ENCODE peak calls at places on chromosomes 7 and 10, in ten cellular contexts. One of them, this sample, is unnamed.

GRCh38 chr10:32972929-32973328 is 14.9 kb upstream of the ITGB1 start:
- DNase-seq in GM23338: no peak
- DNase-seq in transverse colon: no peak
- DNase-seq in GM12865: peak; percentile 23
- DNase-seq in neural progenitor cell: no peak
- DNase-seq in RWPE2: no peak
- DNase-seq in ascending aorta: no peak
- DNase-seq in fibroblast of mammary gland: no peak
- DNase-seq in fibroblast of lung: peak; percentile 56
- DNase-seq in heart right ventricle: no peak
- DNase-seq in this sample: no peak

GRCh38 chr10:33559105-33559504 is 224.6 kb upstream of the NRP1 start:
- DNase-seq in RWPE2: no peak
- DNase-seq in ascending aorta: no peak
- DNase-seq in fibroblast of lung: peak; percentile 98
- DNase-seq in heart right ventricle: no peak
- DNase-seq in GM23338: no peak
- DNase-seq in GM12865: peak; percentile 40
- DNase-seq in fibroblast of mammary gland: peak; percentile 96
- DNase-seq in transverse colon: no peak
- DNase-seq in neural progenitor cell: no peak
- DNase-seq in this sample: no peak

GRCh38 chr7:147803625-147804024 is 786.9 kb upstream of the C7orf33 start:
- DNase-seq in neural progenitor cell: peak; percentile 74
- DNase-seq in heart right ventricle: no peak
- DNase-seq in transverse colon: no peak
- DNase-seq in GM23338: no peak
- DNase-seq in GM12865: no peak
- DNase-seq in fibroblast of mammary gland: no peak
- DNase-seq in fibroblast of lung: no peak
- DNase-seq in ascending aorta: no peak
- DNase-seq in RWPE2: no peak
- DNase-seq in this sample: no peak

GRCh38 chr7:6160191-6160623 is 112.2 kb downstream of the CYTH3 start:
- DNase-seq in transverse colon: peak; percentile 44
- DNase-seq in ascending aorta: peak; percentile 84
- DNase-seq in RWPE2: no peak
- DNase-seq in heart right ventricle: peak; percentile 70
- DNase-seq in fibroblast of mammary gland: peak; percentile 84
- DNase-seq in fibroblast of lung: peak; percentile 58
- DNase-seq in neural progenitor cell: peak; percentile 80
- DNase-seq in GM23338: peak; percentile 83
- DNase-seq in GM12865: no peak
- DNase-seq in this sample: peak; percentile 16

GRCh38 chr10:15703944-15704580 is 15.7 kb downstream of the ITGA8 start:
- DNase-seq in fibroblast of mammary gland: no peak
- DNase-seq in neural progenitor cell: no peak
- DNase-seq in transverse colon: no peak
- DNase-seq in ascending aorta: no peak
- DNase-seq in GM12865: no peak
- DNase-seq in GM23338: no peak
- DNase-seq in RWPE2: no peak
- DNase-seq in heart right ventricle: no peak
- DNase-seq in fibroblast of lung: no peak
- DNase-seq in this sample: no peak

GRCh38 chr7:152313879-152314604 is 121.8 kb downstream of the KMT2C start:
- DNase-seq in ascending aorta: no peak
- DNase-seq in GM23338: no peak
- DNase-seq in RWPE2: no peak
- DNase-seq in fibroblast of mammary gland: peak; percentile 83
- DNase-seq in GM12865: peak; percentile 7
- DNase-seq in heart right ventricle: peak; percentile 62
- DNase-seq in transverse colon: no peak
- DNase-seq in neural progenitor cell: no peak
- DNase-seq in fibroblast of lung: peak; percentile 94
- DNase-seq in this sample: peak; percentile 17

GRCh38 chr7:80591654-80592053 is 46.8 kb upstream of the CD36 start:
- DNase-seq in GM23338: no peak
- DNase-seq in fibroblast of lung: no peak
- DNase-seq in RWPE2: no peak
- DNase-seq in neural progenitor cell: no peak
- DNase-seq in transverse colon: no peak
- DNase-seq in heart right ventricle: no peak
- DNase-seq in GM12865: no peak
- DNase-seq in fibroblast of mammary gland: no peak
- DNase-seq in ascending aorta: no peak
- DNase-seq in this sample: no peak

GRCh38 chr10:132138596-132138995 is 48.2 kb upstream of the DPYSL4 start:
- DNase-seq in GM23338: no peak
- DNase-seq in fibroblast of lung: no peak
- DNase-seq in neural progenitor cell: no peak
- DNase-seq in GM12865: no peak
- DNase-seq in ascending aorta: no peak
- DNase-seq in heart right ventricle: no peak
- DNase-seq in RWPE2: no peak
- DNase-seq in transverse colon: no peak
- DNase-seq in fibroblast of mammary gland: no peak
- DNase-seq in this sample: no peak

GRCh38 chr10:15324611-15325010 is 46.5 kb downstream of the FAM171A1 start:
- DNase-seq in transverse colon: no peak
- DNase-seq in fibroblast of lung: peak; percentile 83
- DNase-seq in GM12865: no peak
- DNase-seq in RWPE2: no peak
- DNase-seq in fibroblast of mammary gland: peak; percentile 58
- DNase-seq in neural progenitor cell: no peak
- DNase-seq in GM23338: no peak
- DNase-seq in heart right ventricle: no peak
- DNase-seq in ascending aorta: no peak
- DNase-seq in this sample: no peak

GRCh38 chr10:75612904-75613684 is 181.7 kb downstream of the LRMDA start:
- DNase-seq in fibroblast of lung: peak; percentile 85
- DNase-seq in neural progenitor cell: no peak
- DNase-seq in GM12865: peak; percentile 68
- DNase-seq in fibroblast of mammary gland: peak; percentile 82
- DNase-seq in transverse colon: no peak
- DNase-seq in heart right ventricle: peak; percentile 9
- DNase-seq in GM23338: no peak
- DNase-seq in ascending aorta: no peak
- DNase-seq in RWPE2: no peak
- DNase-seq in this sample: no peak

GRCh38 chr10:110226555-110226925 is 19.1 kb downstream of the MXI1 start:
- DNase-seq in ascending aorta: peak; percentile 94
- DNase-seq in GM12865: peak; percentile 95
- DNase-seq in transverse colon: peak; percentile 94
- DNase-seq in heart right ventricle: peak; percentile 93
- DNase-seq in fibroblast of lung: peak; percentile 94
- DNase-seq in RWPE2: peak; percentile 81
- DNase-seq in GM23338: peak; percentile 94
- DNase-seq in neural progenitor cell: peak; percentile 93
- DNase-seq in fibroblast of mammary gland: peak; percentile 89
- DNase-seq in this sample: no peak

GRCh38 chr7:157431951-157432540 is 95.2 kb downstream of the DNAJB6 start:
- DNase-seq in ascending aorta: no peak
- DNase-seq in GM23338: no peak
- DNase-seq in heart right ventricle: no peak
- DNase-seq in RWPE2: peak; percentile 38
- DNase-seq in fibroblast of lung: no peak
- DNase-seq in neural progenitor cell: no peak
- DNase-seq in GM12865: no peak
- DNase-seq in fibroblast of mammary gland: no peak
- DNase-seq in transverse colon: no peak
- DNase-seq in this sample: no peak

GRCh38 chr7:7595451-7595850 is 28.8 kb downstream of the MIOS start:
- DNase-seq in GM12865: no peak
- DNase-seq in transverse colon: no peak
- DNase-seq in heart right ventricle: no peak
- DNase-seq in GM23338: no peak
- DNase-seq in fibroblast of mammary gland: peak; percentile 26
- DNase-seq in neural progenitor cell: no peak
- DNase-seq in RWPE2: no peak
- DNase-seq in fibroblast of lung: peak; percentile 7
- DNase-seq in ascending aorta: no peak
- DNase-seq in this sample: no peak

GRCh38 chr7:79359827-79360226 is 93.6 kb downstream of the MAGI2 start:
- DNase-seq in transverse colon: no peak
- DNase-seq in ascending aorta: no peak
- DNase-seq in heart right ventricle: no peak
- DNase-seq in GM12865: no peak
- DNase-seq in RWPE2: no peak
- DNase-seq in GM23338: no peak
- DNase-seq in neural progenitor cell: no peak
- DNase-seq in fibroblast of mammary gland: no peak
- DNase-seq in fibroblast of lung: no peak
- DNase-seq in this sample: no peak

GRCh38 chr10:123021517-123021916 is 12.7 kb downstream of the ACADSB start:
- DNase-seq in RWPE2: no peak
- DNase-seq in neural progenitor cell: no peak
- DNase-seq in fibroblast of mammary gland: peak; percentile 22
- DNase-seq in ascending aorta: no peak
- DNase-seq in heart right ventricle: no peak
- DNase-seq in transverse colon: no peak
- DNase-seq in GM23338: no peak
- DNase-seq in fibroblast of lung: no peak
- DNase-seq in GM12865: peak; percentile 14
- DNase-seq in this sample: no peak

GRCh38 chr10:93333278-93333978 is 148.7 kb downstream of the MYOF start:
- DNase-seq in heart right ventricle: no peak
- DNase-seq in fibroblast of lung: peak; percentile 59
- DNase-seq in ascending aorta: no peak
- DNase-seq in transverse colon: no peak
- DNase-seq in GM12865: no peak
- DNase-seq in GM23338: peak; percentile 60
- DNase-seq in neural progenitor cell: peak; percentile 69
- DNase-seq in fibroblast of mammary gland: no peak
- DNase-seq in RWPE2: no peak
- DNase-seq in this sample: no peak

GRCh38 chr7:98240961-98241673 is 10.9 kb downstream of the TECPR1 start:
- DNase-seq in neural progenitor cell: peak; percentile 78
- DNase-seq in GM12865: peak; percentile 71
- DNase-seq in transverse colon: peak; percentile 41
- DNase-seq in heart right ventricle: peak; percentile 31
- DNase-seq in fibroblast of lung: peak; percentile 21
- DNase-seq in ascending aorta: no peak
- DNase-seq in RWPE2: no peak
- DNase-seq in GM23338: peak; percentile 80
- DNase-seq in fibroblast of mammary gland: peak; percentile 40
- DNase-seq in this sample: no peak
- TF ChIP-seq CTCF in neural progenitor cell: peak; percentile 89
- TF ChIP-seq CTCF in GM12865: peak; percentile 90
- TF ChIP-seq CTCF in transverse colon: peak; percentile 57
- TF ChIP-seq CTCF in heart right ventricle: peak; percentile 55
- TF ChIP-seq CTCF in fibroblast of lung: peak; percentile 74
- TF ChIP-seq CTCF in ascending aorta: peak; percentile 42
- TF ChIP-seq CTCF in RWPE2: peak; percentile 51
- TF ChIP-seq CTCF in GM23338: peak; percentile 84
- TF ChIP-seq CTCF in fibroblast of mammary gland: peak; percentile 72
- TF ChIP-seq CTCF in this sample: peak; percentile 79

GRCh38 chr7:54933610-54934009 is 85.2 kb upstream of the EGFR start:
- DNase-seq in RWPE2: no peak
- DNase-seq in GM12865: no peak
- DNase-seq in GM23338: no peak
- DNase-seq in ascending aorta: no peak
- DNase-seq in fibroblast of lung: no peak
- DNase-seq in fibroblast of mammary gland: no peak
- DNase-seq in heart right ventricle: no peak
- DNase-seq in transverse colon: no peak
- DNase-seq in neural progenitor cell: no peak
- DNase-seq in this sample: no peak

GRCh38 chr7:54931532-54931931 is 87.3 kb upstream of the EGFR start:
- DNase-seq in GM23338: no peak
- DNase-seq in RWPE2: no peak
- DNase-seq in fibroblast of lung: no peak
- DNase-seq in fibroblast of mammary gland: no peak
- DNase-seq in transverse colon: no peak
- DNase-seq in neural progenitor cell: no peak
- DNase-seq in ascending aorta: no peak
- DNase-seq in heart right ventricle: no peak
- DNase-seq in GM12865: no peak
- DNase-seq in this sample: no peak

GRCh38 chr7:54932818-54933543 is 85.8 kb upstream of the EGFR start:
- DNase-seq in neural progenitor cell: peak; percentile 82
- DNase-seq in RWPE2: no peak
- DNase-seq in fibroblast of mammary gland: peak; percentile 58
- DNase-seq in ascending aorta: peak; percentile 78
- DNase-seq in GM23338: peak; percentile 81
- DNase-seq in GM12865: no peak
- DNase-seq in fibroblast of lung: peak; percentile 80
- DNase-seq in heart right ventricle: peak; percentile 54
- DNase-seq in transverse colon: peak; percentile 63
- DNase-seq in this sample: no peak
- H3K4me3 ChIP-seq in neural progenitor cell: peak overlapping the region; percentile 45
- H3K4me3 ChIP-seq in RWPE2: peak overlapping the region; percentile 16
- H3K4me3 ChIP-seq in fibroblast of mammary gland: peak overlapping the region; percentile 46
- H3K4me3 ChIP-seq in ascending aorta: peak overlapping the region; percentile 63
- H3K4me3 ChIP-seq in GM23338: peak overlapping the region; percentile 64
- H3K4me3 ChIP-seq in GM12865: no peak overlapping the region
- H3K4me3 ChIP-seq in fibroblast of lung: peak overlapping the region; percentile 23
- H3K4me3 ChIP-seq in heart right ventricle: peak overlapping the region; percentile 54
- H3K4me3 ChIP-seq in transverse colon: peak overlapping the region; percentile 29
- H3K4me3 ChIP-seq in this sample: peak overlapping the region; percentile 51

DNA sequence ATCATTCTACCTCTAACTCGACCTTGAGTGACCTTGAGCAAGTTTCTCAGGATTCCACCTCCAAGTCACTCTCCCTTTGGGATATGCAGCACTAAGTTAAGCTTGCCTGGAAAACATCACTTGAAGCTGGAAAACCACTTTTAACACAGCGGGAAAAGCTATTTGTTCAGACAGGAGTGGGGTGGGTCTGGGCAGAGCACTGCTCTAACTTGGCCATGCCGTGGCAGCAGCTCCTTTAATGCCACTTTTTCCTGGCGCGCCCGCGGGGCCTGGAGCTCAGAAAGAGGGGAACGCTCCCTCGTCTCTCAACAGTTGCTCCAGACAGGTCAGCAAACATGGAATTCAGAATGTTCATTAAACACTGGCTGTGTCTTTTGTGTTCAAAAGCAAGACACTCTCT is 35.4 kb downstream of the EGFR start:
- DNase-seq in GM23338: no peak
- DNase-seq in fibroblast of mammary gland: no peak
- DNase-seq in heart right ventricle: no peak
- DNase-seq in neural progenitor cell: no peak
- DNase-seq in RWPE2: no peak
- DNase-seq in ascending aorta: peak; percentile 73
- DNase-seq in GM12865: no peak
- DNase-seq in fibroblast of lung: no peak
- DNase-seq in transverse colon: no peak
- DNase-seq in this sample: no peak
- TF ChIP-seq CTCF in GM23338: no peak
- TF ChIP-seq CTCF in fibroblast of mammary gland: no peak
- TF ChIP-seq CTCF in heart right ventricle: no peak
- TF ChIP-seq CTCF in neural progenitor cell: no peak
- TF ChIP-seq CTCF in RWPE2: no peak
- TF ChIP-seq CTCF in ascending aorta: peak; percentile 22
- TF ChIP-seq CTCF in GM12865: no peak
- TF ChIP-seq CTCF in fibroblast of lung: no peak
- TF ChIP-seq CTCF in transverse colon: no peak
- TF ChIP-seq CTCF in this sample: no peak

DNA sequence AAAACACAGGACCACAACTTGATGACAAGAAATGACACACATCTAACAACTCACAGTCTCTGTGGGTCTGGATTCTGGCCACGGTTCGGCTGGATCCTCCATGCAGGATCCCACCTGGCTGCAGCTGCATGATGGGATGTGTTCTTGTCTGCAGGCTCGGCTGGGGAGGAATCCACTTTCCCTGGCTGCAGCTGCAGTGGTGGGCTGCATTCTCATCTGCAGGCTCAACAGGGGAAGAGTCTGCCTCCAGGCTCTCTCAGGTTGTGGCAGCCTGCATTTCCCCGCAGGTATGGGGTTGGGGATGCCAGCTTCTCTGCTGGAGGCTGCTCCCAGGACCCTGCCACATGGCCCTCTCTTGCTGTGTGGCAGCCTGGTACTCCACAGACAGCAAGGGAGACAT is 64.9 kb downstream of the MICALL2 start:
- DNase-seq in neural progenitor cell: no peak
- DNase-seq in fibroblast of mammary gland: no peak
- DNase-seq in transverse colon: no peak
- DNase-seq in GM23338: no peak
- DNase-seq in RWPE2: no peak
- DNase-seq in ascending aorta: no peak
- DNase-seq in fibroblast of lung: no peak
- DNase-seq in heart right ventricle: no peak
- DNase-seq in GM12865: no peak
- DNase-seq in this sample: no peak
- H3K4me3 ChIP-seq in neural progenitor cell: no peak overlapping the region
- H3K4me3 ChIP-seq in fibroblast of mammary gland: no peak overlapping the region
- H3K4me3 ChIP-seq in transverse colon: no peak overlapping the region
- H3K4me3 ChIP-seq in GM23338: no peak overlapping the region
- H3K4me3 ChIP-seq in RWPE2: no peak overlapping the region
- H3K4me3 ChIP-seq in ascending aorta: no peak overlapping the region
- H3K4me3 ChIP-seq in fibroblast of lung: no peak overlapping the region
- H3K4me3 ChIP-seq in heart right ventricle: no peak overlapping the region
- H3K4me3 ChIP-seq in GM12865: no peak overlapping the region
- H3K4me3 ChIP-seq in this sample: no peak overlapping the region

This sample was measured in AG04449.